ENCODE peak calls at places on chromosomes 12 and 14, in nine cellular contexts. M, Y, P, K, F, C, L, T and U are unnamed samples. For H3K4me1, the result is how much of the 10 kb centered on the place peaks cover.

GRCh38 chr12:45987339-45987726 is 3.0 kb downstream of the SCAF11 start:
- DNase-seq in M (no peak), Y (no peak), P (no peak), K (no peak), F (no peak), C (no peak), L (no peak), T (no peak), U (no peak)

GRCh38 chr12:50224026-50224692 is 57.0 kb upstream of the CERS5 start:
- DNase-seq in M (peak), Y (peak), P (no peak), K (no peak), F (no peak), C (no peak), L (peak), T (no peak), U (peak)

GRCh38 chr12:124248862-124249825 is 45.7 kb upstream of the RFLNA start:
- DNase-seq in M (no peak), Y (no peak), P (no peak), K (no peak), F (no peak), C (no peak), L (no peak), T (no peak), U (no peak)

GRCh38 chr12:9319044-9319841 is 111.0 kb upstream of the PZP start:
- DNase-seq in M (no peak), Y (no peak), P (no peak), K (no peak), F (no peak), C (no peak), L (no peak), T (no peak), U (no peak)

GRCh38 chr14:33377596-33378390 is 439.1 kb downstream of the NPAS3 start:
- DNase-seq in M (no peak), Y (no peak), P (peak), K (no peak), F (no peak), C (no peak), L (no peak), T (no peak), U (no peak)

GRCh38 chr12:42255875-42256261 is 17.8 kb upstream of the YAF2 start:
- DNase-seq in M (no peak), Y (no peak), P (no peak), K (no peak), F (no peak), C (no peak), L (no peak), T (no peak), U (no peak)

GRCh38 chr14:89365071-89365801 is 51.8 kb downstream of the FOXN3 start:
- DNase-seq in M (no peak), Y (no peak), P (peak), K (no peak), F (no peak), C (no peak), L (peak), T (peak), U (no peak)

GRCh38 chr12:124148481-124148880 is 146.4 kb upstream of the RFLNA start:
- DNase-seq in M (no peak), Y (no peak), P (no peak), K (no peak), F (no peak), C (no peak), L (no peak), T (no peak), U (no peak)

GRCh38 chr14:53470351-53471043 is 317.4 kb upstream of the DDHD1 start:
- DNase-seq in M (peak), Y (no peak), P (no peak), K (no peak), F (no peak), C (no peak), L (peak), T (no peak), U (peak)

GRCh38 chr12:42402821-42403411 is 76.9 kb downstream of the PPHLN1 start:
- DNase-seq in M (no peak), Y (no peak), P (no peak), K (no peak), F (no peak), C (no peak), L (no peak), T (no peak), U (no peak)

GRCh38 chr12:122947352-122947792 is 18.9 kb downstream of the ABCB9 start:
- DNase-seq in M (no peak), Y (no peak), P (no peak), K (no peak), F (peak), C (no peak), L (no peak), T (peak), U (no peak)

GRCh38 chr12:26991826-26992225 is 22.4 kb downstream of the TM7SF3 start:
- DNase-seq in M (no peak), Y (no peak), P (no peak), K (no peak), F (no peak), C (no peak), L (no peak), T (no peak), U (no peak)

GRCh38 chr12:30450226-30450625 is 245.4 kb downstream of the IPO8 start:
- DNase-seq in M (no peak), Y (no peak), P (no peak), K (no peak), F (no peak), C (no peak), L (no peak), T (no peak), U (no peak)

GRCh38 chr12:126967152-126967551 is 1299.8 kb upstream of the TMEM132C start:
- DNase-seq in M (no peak), Y (no peak), P (no peak), K (no peak), F (no peak), C (no peak), L (no peak), T (no peak), U (no peak)

DNA sequence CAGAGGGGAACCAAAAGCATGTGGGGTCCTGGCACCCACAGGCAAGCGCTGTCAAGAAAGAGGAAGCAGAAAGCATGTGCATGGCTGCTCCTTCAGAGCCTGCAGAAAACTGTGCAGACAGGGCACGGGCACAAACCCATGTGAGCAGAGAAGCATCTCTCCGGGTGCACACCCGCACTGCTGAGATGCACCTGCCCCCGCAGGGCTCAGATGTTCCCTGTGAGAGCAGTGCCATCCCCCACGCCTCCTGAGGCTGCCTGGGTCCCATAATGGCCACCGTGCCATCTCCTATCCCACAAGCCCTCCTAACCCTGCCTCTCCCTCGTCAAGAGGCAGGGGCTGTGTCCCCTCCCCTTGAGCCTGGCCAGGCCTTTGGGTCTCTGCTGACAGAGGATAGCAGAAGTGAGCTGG is 32.3 kb upstream of the INF2 start:
- DNase-seq in M (no peak), Y (no peak), P (no peak), K (no peak), F (no peak), C (no peak), L (no peak), T (peak), U (no peak)
- TF ChIP-seq POLR2A in M (no peak), Y (no peak), P (no peak), K (no peak), F (no peak), C (no peak), L (no peak), T (no peak), U (no peak)

GRCh38 chr14:70254476-70254961 is 65.8 kb upstream of the SLC8A3 start:
- DNase-seq in M (peak), Y (no peak), P (no peak), K (peak), F (peak), C (no peak), L (peak), T (no peak), U (peak)

GRCh38 chr14:70259420-70259819 is 70.7 kb upstream of the SLC8A3 start:
- DNase-seq in M (no peak), Y (no peak), P (no peak), K (no peak), F (no peak), C (no peak), L (no peak), T (no peak), U (no peak)

DNA sequence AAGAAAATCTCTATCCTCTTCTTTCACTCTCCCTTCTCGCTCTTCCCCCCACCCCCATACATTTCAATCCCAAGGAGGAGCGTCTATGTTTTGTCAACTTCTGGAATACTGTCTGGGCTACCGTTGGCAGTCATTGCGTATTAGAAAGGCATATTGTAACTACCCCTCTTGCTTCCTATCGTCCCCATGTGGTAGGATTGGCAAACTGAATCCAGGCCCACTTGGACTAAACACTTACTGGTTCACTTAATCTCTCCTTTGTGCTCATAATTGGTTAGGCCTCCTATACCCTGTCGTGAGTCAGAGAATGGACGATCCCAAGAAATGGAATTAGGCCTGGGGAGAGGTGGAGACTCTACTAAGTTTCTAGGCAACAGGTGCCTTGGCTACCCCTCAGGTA is 68.8 kb upstream of the SLC8A3 start:
- DNase-seq in M (no peak), Y (peak), P (no peak), K (peak), F (no peak), C (no peak), L (no peak), T (no peak), U (no peak)
- TF ChIP-seq CTCF in M (no peak), Y (peak), P (peak), K (peak), F (no peak), C (no peak), L (no peak), T (no peak), U (no peak)

GRCh38 chr14:106850913-106851825 is 1324.8 kb downstream of the TMEM121 start:
- DNase-seq in M (no peak), Y (no peak), P (no peak), K (no peak), F (no peak), C (no peak), L (no peak), T (peak), U (no peak)
- H3K4me1 ChIP-seq in M (under half), Y (under half), P (under half), K (under half), F (under half), C (under half), L (under half), T (under half), U (under half)

GRCh38 chr12:110742718-110743570 is at the start of gene PPP1CC:
- DNase-seq in M (peak), Y (peak), P (peak), K (peak), F (peak), C (peak), L (peak), T (peak), U (peak)
- TF ChIP-seq POLR2A in M (peak), Y (peak), P (peak), K (peak), F (peak), C (peak), L (peak), T (peak), U (peak)

DNA sequence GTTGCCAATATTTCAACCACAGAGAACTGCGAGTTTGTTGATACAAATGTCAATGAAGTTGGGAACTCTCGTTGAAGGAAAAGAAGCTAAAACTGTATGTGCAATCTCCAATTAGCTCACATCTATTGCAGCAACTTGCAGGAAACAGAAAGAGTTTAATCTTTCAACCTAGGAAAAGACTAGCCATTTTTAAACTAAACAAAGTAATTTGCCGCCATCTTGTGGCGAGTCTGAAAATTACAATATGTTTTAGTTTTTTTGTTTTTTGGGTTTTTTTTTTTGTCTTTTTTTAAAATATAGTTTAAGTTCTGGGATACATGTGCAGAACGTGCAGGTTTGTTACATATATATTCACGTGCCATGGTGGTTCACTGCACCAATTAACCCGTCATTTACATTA is 131.2 kb upstream of the FOXG1 start:
- DNase-seq in M (no peak), Y (peak), P (no peak), K (peak), F (no peak), C (no peak), L (peak), T (no peak), U (no peak)
- TF ChIP-seq CTCF in M (peak), Y (peak), P (peak), K (no peak), F (peak), C (no peak), L (peak), T (peak), U (no peak)

GRCh38 chr14:50524731-50525510 is 7.4 kb downstream of the MAP4K5 start:
- DNase-seq in M (no peak), Y (no peak), P (no peak), K (no peak), F (no peak), C (no peak), L (no peak), T (no peak), U (no peak)
- H3K4me1 ChIP-seq in M (under half), Y (under half), P (under half), K (under half), F (under half), C (under half), L (under half), T (half or more), U (under half)

DNA sequence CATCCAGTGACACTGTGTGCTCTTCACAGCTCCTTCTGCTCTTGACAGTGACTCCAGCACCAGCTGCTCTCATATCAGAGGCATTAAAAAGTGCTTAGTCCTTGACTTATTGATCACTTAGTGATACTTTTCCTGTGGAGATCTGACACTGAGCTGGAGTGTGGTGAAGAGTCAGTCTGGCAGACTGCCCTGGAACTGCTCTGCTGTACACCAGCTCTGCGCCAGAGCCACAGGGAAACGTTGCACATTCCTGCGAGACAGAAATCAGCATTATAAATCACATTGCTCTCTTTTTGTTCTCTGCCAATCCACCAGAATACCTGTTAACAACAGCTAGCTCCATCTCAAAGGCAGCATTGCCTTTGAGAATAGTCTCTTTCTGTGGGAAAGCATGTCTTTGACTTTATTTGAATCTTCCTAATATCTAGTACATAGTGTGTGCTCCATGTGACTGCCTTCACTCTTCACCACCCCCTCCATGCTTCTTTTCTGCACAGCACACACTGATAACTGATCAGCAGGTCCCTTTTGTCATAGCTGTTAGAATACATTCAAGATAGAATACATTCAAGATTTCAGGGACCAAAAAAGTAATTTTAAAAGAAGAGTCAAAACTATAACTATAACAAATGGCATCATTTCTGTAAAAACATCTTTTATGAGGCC is 48.2 kb upstream of the VSX2 start:
- DNase-seq in M (peak), Y (no peak), P (no peak), K (no peak), F (no peak), C (no peak), L (peak), T (no peak), U (peak)
- TF ChIP-seq POLR2A in M (no peak), Y (no peak), P (no peak), K (no peak), F (no peak), C (no peak), L (no peak), T (no peak), U (no peak)

GRCh38 chr12:121839106-121839992 is 19.3 kb downstream of the HPD start:
- DNase-seq in M (peak), Y (peak), P (peak), K (peak), F (peak), C (peak), L (peak), T (peak), U (peak)
- TF ChIP-seq CTCF in M (peak), Y (no peak), P (peak), K (peak), F (peak), C (peak), L (peak), T (peak), U (peak)

DNA sequence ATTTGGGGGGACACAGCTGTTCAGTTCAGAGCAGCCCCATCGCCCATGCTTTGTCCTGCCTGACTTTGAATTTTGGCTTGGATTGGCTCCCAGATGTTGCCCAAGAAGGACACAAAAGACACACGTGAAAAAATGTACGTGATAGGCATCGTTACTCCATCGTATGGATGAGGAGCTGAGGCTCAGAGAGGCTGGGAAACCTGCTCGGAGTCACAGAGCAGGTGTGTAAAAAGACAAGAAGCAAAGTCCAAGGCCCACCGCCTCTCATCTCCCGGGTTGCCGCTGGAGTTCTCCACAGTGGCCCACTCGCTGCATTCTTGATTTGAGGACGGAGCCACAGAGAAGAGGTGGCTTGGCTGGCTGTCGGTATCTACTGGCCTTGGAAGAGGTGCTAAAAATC is 41.0 kb upstream of the BEGAIN start:
- DNase-seq in M (no peak), Y (no peak), P (no peak), K (no peak), F (no peak), C (no peak), L (no peak), T (no peak), U (no peak)
- H3K4me1 ChIP-seq in M (under half), Y (under half), P (under half), K (under half), F (under half), C (under half), L (under half), T (under half), U (under half)